ENCODE peak calls at places on chromosome 2, in six cellular contexts. T, M, U, J, N and V are unnamed samples.

GRCh38 chr2:207226243-207226642 is 60.5 kb upstream of the KLF7 start:
- DNase-seq in T (no peak), M (no peak), U (no peak), J (no peak), N (peak; percentile 65), V (no peak)

GRCh38 chr2:8872821-8873432 is 35.5 kb upstream of the KIDINS220 start:
- DNase-seq in T (peak; percentile 14), M (peak; percentile 21), U (no peak), J (no peak), N (peak; percentile 71), V (peak; percentile 70)

GRCh38 chr2:47038656-47039501 is 116.2 kb downstream of the STPG4 start:
- DNase-seq in T (no peak), M (peak; percentile 20), U (no peak), J (no peak), N (no peak), V (no peak)

GRCh38 chr2:6865346-6866238 is at the start of gene CMPK2:
- DNase-seq in T (peak; percentile 82), M (peak; percentile 89), U (peak; percentile 67), J (peak; percentile 61), N (peak; percentile 27), V (peak; percentile 86)

GRCh38 chr2:233436691-233437438 is 82.6 kb downstream of the DGKD start:
- DNase-seq in T (no peak), M (no peak), U (no peak), J (no peak), N (no peak), V (no peak)

GRCh38 chr2:99725810-99726209 is 236.0 kb upstream of the REV1 start:
- DNase-seq in T (no peak), M (no peak), U (no peak), J (no peak), N (peak; percentile 45), V (no peak)

GRCh38 chr2:47003641-47004427 is 88.2 kb upstream of the MCFD2 start:
- DNase-seq in T (no peak), M (no peak), U (no peak), J (no peak), N (peak; percentile 51), V (peak; percentile 31)

GRCh38 chr2:217279571-217279970 is 419.7 kb upstream of the TNP1 start:
- DNase-seq in T (no peak), M (no peak), U (no peak), J (no peak), N (peak; percentile 92), V (no peak)

GRCh38 chr2:152098798-152099654 is at the start of gene CACNB4:
- DNase-seq in T (no peak), M (no peak), U (no peak), J (peak; percentile 11), N (peak; percentile 11), V (peak; percentile 67)

GRCh38 chr2:152400607-152401214 is 65.7 kb downstream of the FMNL2 start:
- DNase-seq in T (no peak), M (no peak), U (no peak), J (no peak), N (peak; percentile 37), V (no peak)

GRCh38 chr2:229301229-229301628 is 30.1 kb upstream of the PID1 start:
- DNase-seq in T (no peak), M (no peak), U (no peak), J (no peak), N (no peak), V (no peak)

GRCh38 chr2:120682654-120683053 is 53.0 kb upstream of the GLI2 start:
- DNase-seq in T (no peak), M (no peak), U (no peak), J (no peak), N (peak; percentile 26), V (no peak)

GRCh38 chr2:213806125-213806726 is 522.0 kb downstream of the SPAG16 start:
- DNase-seq in T (no peak), M (no peak), U (no peak), J (no peak), N (peak; percentile 58), V (peak; percentile 30)

GRCh38 chr2:194826241-194826640 is 830.8 kb upstream of the SLC39A10 start:
- DNase-seq in T (no peak), M (no peak), U (no peak), J (no peak), N (peak; percentile 61), V (no peak)

GRCh38 chr2:53182609-53183008 is 585.0 kb upstream of the CHAC2 start:
- DNase-seq in T (no peak), M (no peak), U (no peak), J (no peak), N (no peak), V (no peak)

GRCh38 chr2:17981936-17982335 is 103.5 kb downstream of the KCNS3 start:
- DNase-seq in T (no peak), M (no peak), U (no peak), J (no peak), N (no peak), V (no peak)

GRCh38 chr2:176174850-176175728 is 13.4 kb upstream of the HOXD1 start:
- DNase-seq in T (no peak), M (no peak), U (no peak), J (no peak), N (no peak), V (peak; percentile 91)

GRCh38 chr2:146388757-146389156 is 1456.1 kb upstream of the ACVR2A start:
- DNase-seq in T (no peak), M (no peak), U (no peak), J (no peak), N (peak; percentile 8), V (peak; percentile 49)

GRCh38 chr2:60550151-60550983 is 3.1 kb downstream of the BCL11A start:
- DNase-seq in T (peak; percentile 56), M (peak; percentile 60), U (no peak), J (peak; percentile 71), N (peak; percentile 69), V (peak; percentile 96)

GRCh38 chr2:237244976-237245646 is 159.4 kb downstream of the COPS8 start:
- DNase-seq in T (no peak), M (no peak), U (no peak), J (no peak), N (no peak), V (peak; percentile 8)

GRCh38 chr2:190320696-190321095 is 1.1 kb upstream of the HIBCH start:
- DNase-seq in T (no peak), M (no peak), U (no peak), J (no peak), N (no peak), V (no peak)

GRCh38 chr2:26483957-26484565 is 6.1 kb upstream of the OTOF start:
- DNase-seq in T (no peak), M (no peak), U (no peak), J (no peak), N (no peak), V (no peak)

GRCh38 chr2:230903251-230904150 is 21.5 kb downstream of the GPR55 start:
- DNase-seq in T (no peak), M (no peak), U (no peak), J (no peak), N (no peak), V (no peak)

GRCh38 chr2:67485431-67485830 is 88.3 kb downstream of the ETAA1 start:
- DNase-seq in T (no peak), M (no peak), U (no peak), J (no peak), N (peak; percentile 13), V (no peak)

GRCh38 chr2:236654496-236654895 is 84.9 kb downstream of the ACKR3 start:
- DNase-seq in T (no peak), M (no peak), U (no peak), J (no peak), N (no peak), V (no peak)

GRCh38 chr2:196479350-196479749 is 160.2 kb upstream of the CCDC150 start:
- DNase-seq in T (no peak), M (no peak), U (no peak), J (no peak), N (peak; percentile 82), V (no peak)

GRCh38 chr2:202104286-202104870 is 31.3 kb downstream of the KIAA2012 start:
- DNase-seq in T (no peak), M (peak; percentile 28), U (no peak), J (no peak), N (peak; percentile 80), V (peak; percentile 61)

GRCh38 chr2:241190291-241190981 is 2.0 kb downstream of the ANO7 start:
- DNase-seq in T (no peak), M (no peak), U (no peak), J (no peak), N (no peak), V (no peak)

GRCh38 chr2:20103514-20103913 is 52.1 kb upstream of the LAPTM4A start:
- DNase-seq in T (no peak), M (no peak), U (no peak), J (no peak), N (peak; percentile 76), V (peak; percentile 67)

GRCh38 chr2:238821391-238821790 is 26.5 kb upstream of the TWIST2 start:
- DNase-seq in T (no peak), M (no peak), U (no peak), J (no peak), N (peak; percentile 52), V (no peak)

GRCh38 chr2:61620244-61621159 is 82.3 kb upstream of the XPO1 start:
- DNase-seq in T (no peak), M (no peak), U (no peak), J (no peak), N (peak; percentile 90), V (peak; percentile 76)